ENCODE peak calls at places on chromosomes 2 and 18, in five cellular contexts. H is neural progenitor cell, T is cardiac muscle cell, I is AG04450, F is heart right ventricle. P is an unnamed sample. For H3K27me3, the result is how much of the 10 kb centered on the place peaks cover.

GRCh38 chr2:205885492-205886099 is 200.4 kb downstream of the INO80D start:
- DNase-seq in H (peak), T (peak), I (peak), F (peak), P (peak)

GRCh38 chr2:95316466-95317122 is 19.4 kb downstream of the KCNIP3 start:
- DNase-seq in H (no peak), T (no peak), I (no peak), F (peak), P (no peak)

GRCh38 chr2:217666338-217666737 is 336.5 kb downstream of the TNS1 start:
- DNase-seq in H (no peak), T (no peak), I (no peak), F (no peak), P (no peak)

GRCh38 chr2:101771226-101771906 is 73.9 kb downstream of the MAP4K4 start:
- DNase-seq in H (no peak), T (no peak), I (no peak), F (no peak), P (no peak)

GRCh38 chr2:167177196-167177595 is 288.9 kb downstream of the XIRP2 start:
- DNase-seq in H (no peak), T (no peak), I (no peak), F (no peak), P (no peak)

GRCh38 chr18:34864836-34865497 is 154.9 kb downstream of the DTNA start:
- DNase-seq in H (no peak), T (no peak), I (no peak), F (no peak), P (no peak)

GRCh38 chr18:79799619-79800352 is 2.0 kb downstream of the KCNG2 start:
- DNase-seq in H (no peak), T (no peak), I (no peak), F (no peak), P (no peak)

GRCh38 chr2:96768083-96768561 is 7.4 kb downstream of the CNNM4 start:
- DNase-seq in H (no peak), T (no peak), I (no peak), F (no peak), P (peak)

GRCh38 chr2:111665011-111665410 is 219.0 kb downstream of the ANAPC1 start:
- DNase-seq in H (no peak), T (no peak), I (no peak), F (no peak), P (no peak)

GRCh38 chr2:145015561-145015960 is 495.6 kb upstream of the ZEB2 start:
- DNase-seq in H (peak), T (no peak), I (no peak), F (no peak), P (no peak)

GRCh38 chr2:63050186-63050915 is at the start of gene OTX1:
- DNase-seq in H (peak), T (peak), I (no peak), F (no peak), P (peak)

GRCh38 chr18:22210331-22210754 is 41.0 kb downstream of the GATA6 start:
- DNase-seq in H (no peak), T (no peak), I (no peak), F (no peak), P (no peak)

GRCh38 chr18:31931163-31931885 is 11.6 kb downstream of the TRAPPC8 start:
- DNase-seq in H (no peak), T (no peak), I (no peak), F (no peak), P (no peak)

GRCh38 chr2:1233280-1233679 is 180.0 kb upstream of the TPO start:
- DNase-seq in H (no peak), T (no peak), I (no peak), F (no peak), P (no peak)

GRCh38 chr18:55779711-55780590 is 192.0 kb upstream of the TCF4 start:
- DNase-seq in H (peak), T (peak), I (no peak), F (peak), P (no peak)

GRCh38 chr2:116842164-116842563 is 972.3 kb upstream of the DDX18 start:
- DNase-seq in H (no peak), T (no peak), I (no peak), F (no peak), P (no peak)

GRCh38 chr2:3637311-3637675 is 20.7 kb upstream of the ALLC start:
- DNase-seq in H (no peak), T (no peak), I (no peak), F (no peak), P (no peak)

GRCh38 chr2:229616433-229616832 is 97.9 kb downstream of the DNER start:
- DNase-seq in H (no peak), T (no peak), I (no peak), F (no peak), P (no peak)

GRCh38 chr2:20485989-20486388 is 39.1 kb downstream of the RHOB start:
- DNase-seq in H (no peak), T (no peak), I (no peak), F (no peak), P (no peak)

GRCh38 chr18:44393406-44393805 is 287.3 kb upstream of the SETBP1 start:
- DNase-seq in H (no peak), T (no peak), I (no peak), F (no peak), P (no peak)

GRCh38 chr18:27704721-27705361 is 472.1 kb downstream of the CDH2 start:
- DNase-seq in H (no peak), T (no peak), I (no peak), F (no peak), P (no peak)

GRCh38 chr2:173249661-173250641 is 104.7 kb upstream of the CDCA7 start:
- DNase-seq in H (peak), T (no peak), I (no peak), F (no peak), P (no peak)

GRCh38 chr2:64018715-64019082 is 529 bp downstream of the VPS54 start:
- DNase-seq in H (peak), T (peak), I (no peak), F (no peak), P (no peak)

GRCh38 chr2:113407446-113408099 is 29.9 kb upstream of the ZNG1B start:
- DNase-seq in H (no peak), T (no peak), I (no peak), F (no peak), P (no peak)

GRCh38 chr18:37476611-37477295 is 88.8 kb downstream of the CELF4 start:
- DNase-seq in H (no peak), T (no peak), I (no peak), F (no peak), P (no peak)

GRCh38 chr2:234494361-234495075 is 2.4 kb downstream of the ARL4C start:
- DNase-seq in H (peak), T (peak), I (no peak), F (no peak), P (peak)

GRCh38 chr18:50674307-50674706 is 114.4 kb downstream of the MAPK4 start:
- DNase-seq in H (no peak), T (peak), I (no peak), F (no peak), P (no peak)

GRCh38 chr18:54924948-54925347 is 34.3 kb downstream of the CCDC68 start:
- DNase-seq in H (no peak), T (no peak), I (no peak), F (no peak), P (no peak)

GRCh38 chr2:237665713-237666143 is 38.3 kb downstream of the LRRFIP1 start:
- DNase-seq in H (peak), T (no peak), I (no peak), F (no peak), P (no peak)

DNA sequence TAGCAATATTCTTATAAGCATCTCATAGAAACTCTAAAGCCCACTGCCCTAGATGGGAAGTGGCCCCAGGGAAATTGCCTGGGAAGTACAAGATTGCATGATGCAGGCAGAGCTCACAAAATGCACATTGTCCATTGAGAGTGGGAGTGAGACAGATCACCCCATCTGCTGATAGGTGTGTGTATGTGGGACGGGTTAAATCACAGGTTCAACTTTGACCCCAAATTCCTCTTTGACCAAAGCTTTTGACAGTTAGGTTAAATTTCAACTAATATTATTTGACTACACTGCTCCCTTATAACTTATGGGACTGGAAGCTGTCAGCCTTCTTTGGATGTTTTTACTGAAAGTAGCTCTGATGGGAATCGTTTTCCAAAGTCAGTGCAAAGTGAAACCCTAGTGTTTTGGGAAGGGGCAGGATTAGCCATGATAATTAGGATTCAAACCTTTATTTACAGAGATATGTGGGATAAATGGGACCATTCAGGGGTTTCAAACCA is 11.4 kb upstream of the FABP1 start:
- DNase-seq in H (no peak), T (no peak), I (no peak), F (no peak), P (no peak)
- H3K27me3 ChIP-seq in H (under half), T (under half), I (under half), F (under half), P (under half)

GRCh38 chr2:75290600-75291140 is 91.3 kb upstream of the TACR1 start:
- DNase-seq in H (peak), T (peak), I (no peak), F (no peak), P (peak)
- TF ChIP-seq CTCF in H (peak), T (peak), I (peak), F (no peak), P (peak)

DNA sequence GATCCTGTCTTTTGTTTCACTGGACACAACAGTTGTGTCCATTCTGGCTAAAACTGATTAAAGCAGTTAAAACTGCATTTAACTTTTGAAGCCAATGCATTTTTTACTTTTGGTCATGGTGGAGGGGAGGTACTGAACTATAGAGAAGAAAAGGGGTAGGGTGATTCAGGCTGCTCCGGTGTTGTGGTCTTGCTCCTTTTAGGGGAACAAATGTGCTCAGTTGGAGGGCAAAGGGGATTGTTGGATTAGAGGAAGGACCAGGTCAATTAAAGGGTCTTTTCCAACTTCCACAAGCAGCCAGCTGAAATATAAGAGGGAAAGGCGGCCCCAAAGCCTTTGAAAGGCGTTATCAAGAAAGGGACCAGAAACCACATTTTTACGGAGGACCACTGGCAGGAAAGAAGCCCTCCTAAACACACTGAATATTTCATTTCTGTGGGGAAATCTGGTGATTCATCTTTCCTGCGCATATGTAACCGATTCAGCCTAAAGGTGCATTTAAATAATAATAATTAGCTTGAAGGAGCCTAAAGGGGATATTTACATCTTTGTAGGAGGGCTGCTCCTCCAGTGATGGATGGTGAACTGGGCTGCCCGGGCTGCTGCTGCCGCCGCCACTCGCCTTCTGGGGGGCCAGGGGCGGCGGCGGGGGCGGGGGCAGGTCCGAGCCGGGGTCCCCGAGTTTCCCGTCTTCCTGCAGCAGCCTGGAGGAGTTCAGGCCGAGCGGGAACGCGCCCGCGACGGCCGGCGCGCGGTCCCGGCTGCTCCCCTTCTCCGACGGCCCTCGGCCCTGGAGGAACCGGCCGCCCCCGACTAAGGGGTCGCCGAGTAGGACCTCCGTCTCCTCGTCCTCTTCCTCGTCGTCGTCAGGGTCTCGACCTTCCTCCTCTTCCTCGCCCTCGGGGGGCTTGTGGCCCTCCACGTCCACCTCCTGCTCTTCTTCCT is 5.2 kb downstream of the SKOR2 start:
- DNase-seq in H (peak), T (no peak), I (no peak), F (no peak), P (no peak)
- H3K27me3 ChIP-seq in H (half or more), T (half or more), I (under half), F (half or more), P (half or more)

GRCh38 chr2:127877136-127877535 is 8.6 kb downstream of the AMMECR1L start:
- DNase-seq in H (no peak), T (no peak), I (no peak), F (no peak), P (no peak)
- TF ChIP-seq CTCF in H (no peak), T (no peak), I (no peak), F (no peak), P (no peak)

GRCh38 chr2:176555781-176556180 is 286.5 kb downstream of the MTX2 start:
- DNase-seq in H (no peak), T (no peak), I (no peak), F (no peak), P (no peak)
- H3K27me3 ChIP-seq in H (half or more), T (half or more), I (under half), F (half or more), P (under half)

DNA sequence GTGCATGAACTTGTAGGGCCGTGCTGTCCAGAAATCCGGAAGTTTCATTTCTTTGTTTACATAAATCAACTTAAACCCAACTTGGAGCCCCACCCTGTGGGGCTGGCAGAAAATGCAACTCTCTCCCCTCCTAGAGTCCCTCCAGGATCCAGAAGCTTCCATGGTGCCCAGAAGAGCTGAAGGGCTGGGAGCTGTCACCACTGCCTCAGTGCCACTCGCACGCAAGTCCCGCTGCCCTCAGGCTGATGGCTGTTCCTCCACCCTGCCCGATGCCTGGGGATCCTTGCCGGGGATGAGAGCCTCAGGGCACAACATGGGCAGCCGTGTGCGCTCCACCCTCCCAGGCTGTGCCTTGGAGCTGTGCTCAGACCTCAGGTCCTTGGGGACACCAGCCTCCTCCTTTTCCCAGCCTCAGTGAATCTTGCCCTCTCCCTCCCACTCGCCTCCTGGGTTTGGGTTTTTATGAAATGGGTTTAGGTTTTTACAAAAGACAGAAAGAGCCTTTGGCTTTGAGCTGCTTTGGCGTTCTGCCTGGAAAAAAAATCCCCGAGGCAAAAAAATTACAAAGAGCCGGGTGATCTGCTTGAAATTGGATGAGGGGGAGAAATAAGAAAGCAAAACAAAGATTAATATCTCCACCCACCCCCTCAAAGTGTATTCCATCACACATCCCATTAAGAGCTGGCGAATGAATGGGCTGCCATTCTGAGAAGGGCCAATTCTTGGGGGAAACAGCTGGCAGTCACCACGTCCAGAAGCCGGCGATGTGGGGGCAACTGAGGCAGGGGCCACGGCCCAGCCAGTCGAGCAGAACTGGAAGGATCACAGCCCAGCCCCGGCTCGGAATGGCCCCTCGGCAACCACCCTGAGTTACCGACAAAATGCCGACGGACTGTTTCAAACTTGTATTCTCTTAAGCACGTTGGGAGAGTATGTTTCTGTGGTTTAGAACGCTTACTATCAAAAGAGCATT is 155.4 kb downstream of the TWIST2 start:
- DNase-seq in H (no peak), T (no peak), I (peak), F (no peak), P (peak)
- TF ChIP-seq CTCF in H (no peak), T (peak), I (peak), F (no peak), P (peak)